ENCODE peak calls at places on chromosome 22, in five cellular contexts. U, Y, G, Z and N are unnamed samples.

GRCh38 chr22:41410311-41410751 is 28.6 kb downstream of the TEF start:
- DNase-seq in G (no peak), U (peak), Z (no peak), Y (no peak), N (no peak)

GRCh38 chr22:27992294-27993165 is 73.5 kb upstream of the PITPNB start:
- DNase-seq in G (no peak), Z (no peak), Y (no peak), U (no peak), N (no peak)

GRCh38 chr22:27487600-27488450 is 313.7 kb downstream of the MN1 start:
- DNase-seq in Z (no peak), U (no peak), Y (peak), G (peak), N (peak)

GRCh38 chr22:19990609-19991394 is 25.8 kb downstream of the ARVCF start:
- DNase-seq in G (no peak), U (no peak), Z (no peak), Y (no peak), N (no peak)

GRCh38 chr22:50056214-50056972 is 1.7 kb downstream of the TTLL8 start:
- DNase-seq in U (no peak), Z (peak), Y (no peak), G (no peak), N (no peak)

GRCh38 chr22:48646216-48646925 is 1181.3 kb downstream of the BRD1 start:
- DNase-seq in Y (no peak), Z (no peak), U (no peak), G (no peak), N (no peak)

GRCh38 chr22:22111267-22111751 is 128.7 kb upstream of the TOP3B start:
- DNase-seq in Y (no peak), U (no peak), G (peak), Z (peak), N (no peak)

GRCh38 chr22:22144858-22145257 is 99.7 kb upstream of the VPREB1 start:
- DNase-seq in U (no peak), Z (no peak), G (peak), Y (no peak), N (no peak)

GRCh38 chr22:21450320-21450831 is 16.8 kb upstream of the TMEM191C start:
- DNase-seq in Y (peak), U (no peak), G (no peak), Z (no peak), N (no peak)

GRCh38 chr22:50267591-50268390 is 2.4 kb downstream of the MAPK11 start:
- DNase-seq in Y (peak), Z (peak), G (peak), U (peak), N (no peak)

GRCh38 chr22:31604746-31605705 is 57.0 kb downstream of the PISD start:
- DNase-seq in U (no peak), Z (no peak), Y (no peak), G (no peak), N (no peak)

GRCh38 chr22:50071432-50072166 is 13.5 kb upstream of the TTLL8 start:
- DNase-seq in Y (no peak), U (no peak), G (no peak), Z (no peak), N (no peak)

GRCh38 chr22:22955866-22956535 is 68.4 kb downstream of the IGLL5 start:
- DNase-seq in Y (peak), G (peak), Z (peak), U (no peak), N (peak)

GRCh38 chr22:44330188-44330726 is 17.5 kb upstream of the SHISAL1 start:
- DNase-seq in U (no peak), Z (peak), Y (no peak), G (no peak), N (no peak)

GRCh38 chr22:44332946-44333345 is 20.2 kb upstream of the SHISAL1 start:
- DNase-seq in Z (no peak), G (no peak), U (no peak), Y (no peak), N (no peak)

GRCh38 chr22:44330727-44331660 is 18.2 kb upstream of the SHISAL1 start:
- DNase-seq in G (no peak), Y (no peak), U (no peak), Z (no peak), N (no peak)

GRCh38 chr22:44333847-44334635 is 21.3 kb upstream of the SHISAL1 start:
- DNase-seq in G (no peak), Z (no peak), U (no peak), Y (no peak), N (no peak)

GRCh38 chr22:44331881-44332714 is 19.3 kb upstream of the SHISAL1 start:
- DNase-seq in Z (no peak), Y (no peak), U (peak), G (peak), N (no peak)
- TF ChIP-seq CTCF in Z (no peak), Y (no peak), U (peak), G (peak), N (no peak)

GRCh38 chr22:18987765-18988164 is 51.7 kb upstream of the PRODH start:
- DNase-seq in Y (peak), G (no peak), U (no peak), Z (no peak), N (peak)
- TF ChIP-seq CTCF in Y (peak), G (peak), U (peak), Z (no peak), N (peak)

GRCh38 chr22:26391623-26392022 is 37.4 kb upstream of the ASPHD2 start:
- DNase-seq in G (no peak), Z (no peak), Y (no peak), U (no peak), N (no peak)

GRCh38 chr22:26389125-26389524 is 39.9 kb upstream of the ASPHD2 start:
- DNase-seq in U (no peak), G (no peak), Z (no peak), Y (no peak), N (no peak)

GRCh38 chr22:26394787-26395186 is 34.3 kb upstream of the ASPHD2 start:
- DNase-seq in Z (no peak), U (no peak), G (no peak), Y (no peak), N (no peak)

GRCh38 chr22:26395926-26396325 is 33.1 kb upstream of the ASPHD2 start:
- DNase-seq in U (no peak), Y (no peak), G (no peak), Z (no peak), N (no peak)

GRCh38 chr22:26393929-26394328 is 35.1 kb upstream of the ASPHD2 start:
- DNase-seq in Z (no peak), G (no peak), Y (no peak), U (no peak), N (no peak)
- TF ChIP-seq CTCF in Z (peak), G (no peak), Y (no peak), U (no peak), N (peak)

GRCh38 chr22:30219049-30219448 is 27.5 kb downstream of the LIF start:
- DNase-seq in Z (no peak), G (no peak), U (no peak), Y (peak), N (no peak)
- TF ChIP-seq CTCF in Z (no peak), G (peak), U (no peak), Y (peak), N (no peak)

DNA sequence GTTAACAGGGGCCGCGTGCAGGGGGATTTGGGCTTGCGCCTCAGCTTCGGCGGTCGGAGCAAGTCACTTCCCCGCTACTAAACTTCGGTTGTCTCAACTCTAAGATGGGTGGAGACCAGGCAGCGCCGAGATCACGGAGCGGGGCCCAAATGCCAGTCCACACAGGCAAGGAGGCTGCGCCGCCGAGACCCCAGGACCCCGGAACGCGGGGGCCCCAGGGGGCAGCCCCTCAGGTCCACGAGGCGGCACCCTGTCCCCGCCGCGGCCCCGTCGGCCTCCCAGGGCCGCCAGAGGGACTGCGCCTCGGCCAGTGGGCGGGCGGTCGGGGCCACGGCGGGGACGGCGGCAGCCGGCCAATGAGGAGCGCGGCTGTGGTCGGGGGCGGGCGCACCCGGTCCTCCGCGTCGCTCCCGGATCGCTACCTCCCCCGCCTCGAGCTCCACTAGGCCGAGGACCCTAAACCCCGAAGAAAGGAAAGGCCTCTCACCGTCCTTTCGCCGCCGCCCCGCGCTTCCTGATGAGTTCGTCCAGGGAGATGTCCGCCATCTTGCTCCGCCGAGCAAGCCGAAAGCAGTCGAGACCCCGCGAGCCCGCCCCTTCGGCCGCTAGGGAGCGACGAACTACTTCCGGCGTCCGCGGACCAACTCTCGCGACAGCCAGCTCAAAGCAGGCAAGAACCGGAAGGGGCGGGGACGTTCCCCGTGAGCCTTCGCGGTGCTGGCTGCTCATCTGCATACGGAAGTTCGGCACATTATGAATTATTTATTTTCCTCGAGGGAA is at the start of gene POLDIP3:
- DNase-seq in U (peak), G (peak), Y (peak), Z (peak), N (peak)
- TF ChIP-seq CTCF in U (peak), G (peak), Y (no peak), Z (peak), N (no peak)

DNA sequence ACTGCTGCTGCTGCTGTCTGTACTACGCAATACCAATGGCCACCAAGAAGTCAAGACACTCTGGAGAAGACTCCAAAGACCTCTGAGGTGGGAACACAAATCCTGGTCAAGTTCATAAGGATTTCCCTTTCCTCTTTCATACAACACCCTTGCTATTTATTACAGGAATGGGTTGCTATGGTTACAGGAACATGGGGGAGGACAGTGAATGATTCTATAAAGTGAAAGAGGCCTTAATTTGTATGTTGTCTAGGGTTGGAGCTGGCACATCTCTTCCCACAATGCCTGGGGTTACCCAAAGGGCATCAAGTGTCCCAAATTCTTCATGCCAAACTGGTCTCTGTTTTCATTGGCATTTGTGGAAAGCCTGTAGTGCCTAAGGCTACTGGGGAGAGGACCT is 11.4 kb upstream of the SEC14L3 start:
- DNase-seq in Y (no peak), U (no peak), Z (no peak), G (no peak), N (no peak)
- TF ChIP-seq CTCF in Y (no peak), U (no peak), Z (no peak), G (no peak), N (no peak)

GRCh38 chr22:35456757-35457156 is 56.8 kb downstream of the MCM5 start:
- DNase-seq in U (no peak), G (no peak), Y (no peak), Z (no peak), N (no peak)

GRCh38 chr22:35452351-35452781 is 52.4 kb downstream of the MCM5 start:
- DNase-seq in G (no peak), U (no peak), Z (no peak), Y (no peak), N (no peak)

GRCh38 chr22:35452810-35453743 is 53.1 kb downstream of the MCM5 start:
- DNase-seq in U (no peak), Z (no peak), Y (no peak), G (no peak), N (no peak)

GRCh38 chr22:35455529-35455928 is 55.6 kb downstream of the MCM5 start:
- DNase-seq in G (no peak), Y (no peak), Z (no peak), U (no peak), N (no peak)

GRCh38 chr22:35454416-35455054 is 54.6 kb downstream of the MCM5 start:
- DNase-seq in G (no peak), Z (no peak), Y (no peak), U (no peak), N (no peak)
- TF ChIP-seq CTCF in G (no peak), Z (peak), Y (no peak), U (peak), N (no peak)

DNA sequence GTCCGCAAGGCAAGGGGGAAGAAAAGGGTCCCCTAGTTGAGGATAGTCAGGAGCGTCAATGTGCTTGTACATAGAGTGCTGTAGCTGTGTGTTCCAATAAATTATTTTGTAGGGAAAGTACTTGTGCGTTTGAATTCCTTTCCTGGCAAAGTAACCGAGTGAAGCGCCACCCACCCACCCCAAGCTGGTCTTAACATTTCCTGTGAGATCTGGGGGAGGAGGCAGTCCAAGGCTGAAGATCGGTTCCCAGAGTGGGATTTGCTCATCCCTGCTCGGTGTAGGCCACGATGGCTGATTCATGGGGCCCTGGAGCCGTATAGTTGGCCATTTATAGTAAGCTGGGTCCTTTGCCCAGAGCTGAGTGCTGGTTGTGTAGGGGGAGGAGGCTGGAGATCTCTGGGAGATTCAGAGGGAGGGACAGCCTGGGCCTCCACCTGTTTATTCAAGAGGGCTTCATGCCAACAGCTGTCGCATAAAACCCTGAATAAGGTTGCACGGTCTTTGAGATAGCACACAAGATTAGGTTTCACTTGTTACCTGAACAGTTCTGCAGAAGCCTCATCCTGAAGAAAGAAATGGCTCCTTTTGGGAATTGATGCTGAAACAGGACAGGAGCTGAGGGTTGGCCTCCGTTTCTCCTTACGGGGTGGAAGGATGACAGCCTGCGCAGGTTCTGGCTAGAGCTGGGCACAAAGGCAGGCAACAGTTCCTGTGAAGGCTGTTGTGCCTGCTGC is 2.4 kb downstream of the ATF4 start:
- DNase-seq in Z (peak), Y (no peak), G (peak), U (no peak), N (peak)
- TF ChIP-seq CTCF in Z (no peak), Y (no peak), G (no peak), U (no peak), N (no peak)

GRCh38 chr22:46129390-46130041 is 20.8 kb upstream of the PPARA start:
- DNase-seq in Z (peak), U (peak), G (no peak), Y (no peak), N (no peak)

GRCh38 chr22:46128606-46129005 is 21.7 kb upstream of the PPARA start:
- DNase-seq in Y (no peak), Z (peak), G (no peak), U (no peak), N (no peak)

GRCh38 chr22:46132830-46133587 is 17.3 kb upstream of the PPARA start:
- DNase-seq in G (no peak), U (no peak), Y (no peak), Z (no peak), N (no peak)

GRCh38 chr22:46133588-46133855 is 16.8 kb upstream of the PPARA start:
- DNase-seq in Y (no peak), U (no peak), Z (no peak), G (no peak), N (no peak)

GRCh38 chr22:46131151-46131587 is 19.2 kb upstream of the PPARA start:
- DNase-seq in Y (no peak), G (no peak), Z (no peak), U (no peak), N (no peak)
- TF ChIP-seq CTCF in Y (peak), G (peak), Z (peak), U (no peak), N (peak)

GRCh38 chr22:38068641-38069371 is 11.6 kb downstream of the PICK1 start:
- DNase-seq in G (no peak), Z (no peak), Y (no peak), U (no peak), N (no peak)

GRCh38 chr22:38067028-38067415 is 9.8 kb downstream of the PICK1 start:
- DNase-seq in U (no peak), G (no peak), Y (no peak), Z (no peak), N (no peak)

GRCh38 chr22:38067771-38068360 is 10.7 kb downstream of the PICK1 start:
- DNase-seq in Y (no peak), Z (no peak), U (no peak), G (no peak), N (no peak)

GRCh38 chr22:38065539-38065938 is 8.3 kb downstream of the PICK1 start:
- DNase-seq in Y (no peak), G (no peak), Z (no peak), U (no peak), N (no peak)

DNA sequence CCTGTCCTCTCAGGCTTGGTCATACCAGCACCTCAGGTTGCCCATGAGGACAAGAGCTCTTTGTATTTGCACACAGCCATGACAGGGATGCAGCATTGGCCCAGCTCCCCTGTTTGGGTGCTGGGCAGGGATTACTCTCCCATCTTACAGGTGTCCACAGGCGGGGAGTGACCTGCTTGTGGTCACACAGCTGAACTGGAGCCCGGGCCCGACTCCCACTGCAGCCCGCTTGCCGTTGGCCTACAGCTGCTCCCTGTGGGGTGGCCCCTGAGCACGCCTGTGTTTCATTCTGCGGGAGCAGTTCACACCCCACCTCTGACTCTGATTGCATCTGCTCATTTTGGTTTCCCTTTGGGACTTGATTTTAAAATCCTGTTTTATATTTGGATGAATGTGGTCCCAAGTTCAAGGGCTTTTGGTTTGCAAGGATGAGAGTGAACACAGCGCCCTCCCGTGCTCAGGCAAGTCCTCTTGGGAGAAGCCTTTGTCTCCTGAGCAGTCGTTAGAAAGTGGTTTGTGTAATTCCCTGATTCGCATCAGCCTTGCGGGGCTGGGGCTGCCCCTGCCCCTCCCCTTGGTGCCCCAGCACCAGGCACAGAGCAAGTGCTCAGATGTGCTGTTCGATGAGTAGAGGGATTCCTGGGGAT is 9.3 kb downstream of the PICK1 start:
- DNase-seq in Z (no peak), G (no peak), Y (no peak), U (no peak), N (no peak)
- TF ChIP-seq CTCF in Z (no peak), G (no peak), Y (no peak), U (no peak), N (no peak)